ENCODE peak calls at places on chromosomes 11 and 22, in four cellular contexts. One of them, this sample, is unnamed.

GRCh38 chr11:57680552-57680874 is 12.6 kb downstream of the ZDHHC5 start:
- DNase-seq in NCI-H1092: no peak
- DNase-seq in T-helper 2 cell: no peak
- DNase-seq in brain microvascular endothelial cell: peak; percentile 6
- DNase-seq in this sample: no peak

GRCh38 chr11:32671051-32671450 is 87.4 kb downstream of the EIF3M start:
- DNase-seq in brain microvascular endothelial cell: no peak
- DNase-seq in NCI-H1092: no peak
- DNase-seq in T-helper 2 cell: no peak
- DNase-seq in this sample: no peak

GRCh38 chr22:28075260-28075981 is 156.4 kb upstream of the PITPNB start:
- DNase-seq in brain microvascular endothelial cell: peak; percentile 86
- DNase-seq in NCI-H1092: no peak
- DNase-seq in T-helper 2 cell: no peak
- DNase-seq in this sample: no peak

GRCh38 chr22:50399751-50400331 is 56.7 kb downstream of the PPP6R2 start:
- DNase-seq in brain microvascular endothelial cell: peak; percentile 22
- DNase-seq in T-helper 2 cell: no peak
- DNase-seq in NCI-H1092: no peak
- DNase-seq in this sample: no peak

GRCh38 chr22:23781533-23781932 is 5.2 kb upstream of the SMARCB1 start:
- DNase-seq in brain microvascular endothelial cell: peak; percentile 32
- DNase-seq in T-helper 2 cell: no peak
- DNase-seq in NCI-H1092: no peak
- DNase-seq in this sample: no peak

GRCh38 chr11:74726547-74727182 is 4.6 kb downstream of the CHRDL2 start:
- DNase-seq in T-helper 2 cell: no peak
- DNase-seq in brain microvascular endothelial cell: peak; percentile 59
- DNase-seq in NCI-H1092: peak; percentile 70
- DNase-seq in this sample: peak; percentile 58

GRCh38 chr22:43260818-43261217 is 73.9 kb upstream of the TTLL12 start:
- DNase-seq in T-helper 2 cell: no peak
- DNase-seq in NCI-H1092: no peak
- DNase-seq in brain microvascular endothelial cell: peak; percentile 34
- DNase-seq in this sample: no peak

GRCh38 chr11:123851110-123851509 is 34.4 kb downstream of the TMEM225 start:
- DNase-seq in brain microvascular endothelial cell: no peak
- DNase-seq in NCI-H1092: no peak
- DNase-seq in T-helper 2 cell: no peak
- DNase-seq in this sample: no peak

GRCh38 chr11:36002196-36002595 is 58.3 kb downstream of the LDLRAD3 start:
- DNase-seq in brain microvascular endothelial cell: no peak
- DNase-seq in NCI-H1092: no peak
- DNase-seq in T-helper 2 cell: no peak
- DNase-seq in this sample: peak; percentile 26

This sample was measured in COR-L47.